ENCODE peak calls at places on chromosomes 2 and 18, in five cellular contexts. One of them, this sample, is unnamed.

GRCh38 chr2:159895258-159896209 is 97.5 kb upstream of the CD302 start:
- DNase-seq in upper lobe of left lung: no peak
- DNase-seq in HCT116: no peak
- DNase-seq in psoas muscle: no peak
- DNase-seq in suprapubic skin: no peak
- DNase-seq in this sample: no peak

GRCh38 chr2:85266424-85267041 is 61.3 kb downstream of the TGOLN2 start:
- DNase-seq in upper lobe of left lung: peak; percentile 68
- DNase-seq in HCT116: peak; percentile 42
- DNase-seq in psoas muscle: peak; percentile 86
- DNase-seq in suprapubic skin: no peak
- DNase-seq in this sample: peak; percentile 77

GRCh38 chr2:137952586-137953129 is 11.6 kb upstream of the HNMT start:
- DNase-seq in suprapubic skin: no peak
- DNase-seq in upper lobe of left lung: no peak
- DNase-seq in HCT116: no peak
- DNase-seq in psoas muscle: no peak
- DNase-seq in this sample: no peak

GRCh38 chr2:116718451-116718850 is 1096.0 kb upstream of the DDX18 start:
- DNase-seq in psoas muscle: no peak
- DNase-seq in suprapubic skin: no peak
- DNase-seq in upper lobe of left lung: no peak
- DNase-seq in HCT116: no peak
- DNase-seq in this sample: no peak

GRCh38 chr2:203869610-203870042 is 2.1 kb downstream of the CTLA4 start:
- DNase-seq in upper lobe of left lung: no peak
- DNase-seq in psoas muscle: no peak
- DNase-seq in HCT116: no peak
- DNase-seq in suprapubic skin: no peak
- DNase-seq in this sample: no peak

GRCh38 chr2:192162392-192163042 is 32.2 kb downstream of the TMEFF2 start:
- DNase-seq in HCT116: peak; percentile 50
- DNase-seq in psoas muscle: no peak
- DNase-seq in suprapubic skin: peak; percentile 69
- DNase-seq in upper lobe of left lung: peak; percentile 58
- DNase-seq in this sample: peak; percentile 38

GRCh38 chr2:74507926-74508520 is 528 bp upstream of the PCGF1 start:
- DNase-seq in psoas muscle: no peak
- DNase-seq in HCT116: no peak
- DNase-seq in upper lobe of left lung: peak; percentile 40
- DNase-seq in suprapubic skin: peak; percentile 82
- DNase-seq in this sample: no peak

GRCh38 chr2:41949091-41949490 is 98.7 kb upstream of the PKDCC start:
- DNase-seq in psoas muscle: no peak
- DNase-seq in suprapubic skin: no peak
- DNase-seq in HCT116: no peak
- DNase-seq in upper lobe of left lung: no peak
- DNase-seq in this sample: no peak

GRCh38 chr2:2934030-2934429 is 443.6 kb downstream of the EIPR1 start:
- DNase-seq in HCT116: no peak
- DNase-seq in suprapubic skin: no peak
- DNase-seq in upper lobe of left lung: no peak
- DNase-seq in psoas muscle: no peak
- DNase-seq in this sample: no peak

GRCh38 chr2:110735366-110735765 is 3.0 kb downstream of the ACOXL start:
- DNase-seq in psoas muscle: no peak
- DNase-seq in upper lobe of left lung: peak; percentile 82
- DNase-seq in HCT116: no peak
- DNase-seq in suprapubic skin: no peak
- DNase-seq in this sample: no peak

GRCh38 chr18:55236150-55236931 is 277.1 kb upstream of the CCDC68 start:
- DNase-seq in psoas muscle: no peak
- DNase-seq in upper lobe of left lung: no peak
- DNase-seq in suprapubic skin: no peak
- DNase-seq in HCT116: no peak
- DNase-seq in this sample: no peak

GRCh38 chr2:226057365-226057764 is 657.9 kb downstream of the NYAP2 start:
- DNase-seq in upper lobe of left lung: no peak
- DNase-seq in suprapubic skin: no peak
- DNase-seq in psoas muscle: no peak
- DNase-seq in HCT116: no peak
- DNase-seq in this sample: no peak

GRCh38 chr18:76821356-76821874 is 942 bp upstream of the ZNF236 start:
- DNase-seq in suprapubic skin: no peak
- DNase-seq in upper lobe of left lung: no peak
- DNase-seq in psoas muscle: no peak
- DNase-seq in HCT116: no peak
- DNase-seq in this sample: no peak

GRCh38 chr2:153105829-153106578 is 372.6 kb downstream of the RPRM start:
- DNase-seq in suprapubic skin: no peak
- DNase-seq in upper lobe of left lung: no peak
- DNase-seq in psoas muscle: no peak
- DNase-seq in HCT116: no peak
- DNase-seq in this sample: no peak

GRCh38 chr18:32362484-32362883 is 108.2 kb downstream of the GAREM1 start:
- DNase-seq in HCT116: no peak
- DNase-seq in upper lobe of left lung: no peak
- DNase-seq in suprapubic skin: no peak
- DNase-seq in psoas muscle: no peak
- DNase-seq in this sample: no peak

GRCh38 chr2:216855079-216855478 is 4.8 kb downstream of the TNP1 start:
- DNase-seq in HCT116: no peak
- DNase-seq in upper lobe of left lung: no peak
- DNase-seq in suprapubic skin: no peak
- DNase-seq in psoas muscle: no peak
- DNase-seq in this sample: no peak

GRCh38 chr2:164824865-164825264 is 16.8 kb downstream of the COBLL1 start:
- DNase-seq in suprapubic skin: no peak
- DNase-seq in psoas muscle: no peak
- DNase-seq in HCT116: no peak
- DNase-seq in upper lobe of left lung: no peak
- DNase-seq in this sample: no peak

GRCh38 chr2:102147935-102148334 is 5.4 kb downstream of the IL1R1 start:
- DNase-seq in suprapubic skin: no peak
- DNase-seq in upper lobe of left lung: no peak
- DNase-seq in HCT116: no peak
- DNase-seq in psoas muscle: no peak
- DNase-seq in this sample: no peak

GRCh38 chr2:240505946-240506345 is 51.8 kb downstream of the ANKMY1 start:
- DNase-seq in suprapubic skin: no peak
- DNase-seq in upper lobe of left lung: no peak
- DNase-seq in HCT116: no peak
- DNase-seq in psoas muscle: no peak
- DNase-seq in this sample: peak; percentile 3

GRCh38 chr2:164015328-164016123 is 279.7 kb upstream of the FIGN start:
- DNase-seq in suprapubic skin: no peak
- DNase-seq in upper lobe of left lung: no peak
- DNase-seq in HCT116: no peak
- DNase-seq in psoas muscle: no peak
- DNase-seq in this sample: no peak

GRCh38 chr2:149021761-149022160 is 16.7 kb upstream of the LYPD6B start:
- DNase-seq in HCT116: no peak
- DNase-seq in suprapubic skin: no peak
- DNase-seq in psoas muscle: no peak
- DNase-seq in upper lobe of left lung: no peak
- DNase-seq in this sample: no peak

GRCh38 chr2:15744820-15745219 is 153.2 kb downstream of the DDX1 start:
- DNase-seq in psoas muscle: no peak
- DNase-seq in suprapubic skin: no peak
- DNase-seq in HCT116: no peak
- DNase-seq in upper lobe of left lung: no peak
- DNase-seq in this sample: no peak

GRCh38 chr2:105378276-105378840 is 20.5 kb downstream of the FHL2 start:
- DNase-seq in suprapubic skin: peak; percentile 27
- DNase-seq in upper lobe of left lung: no peak
- DNase-seq in psoas muscle: no peak
- DNase-seq in HCT116: no peak
- DNase-seq in this sample: no peak

GRCh38 chr18:49778826-49779465 is 34.4 kb downstream of the ACAA2 start:
- DNase-seq in psoas muscle: no peak
- DNase-seq in upper lobe of left lung: no peak
- DNase-seq in HCT116: no peak
- DNase-seq in suprapubic skin: no peak
- DNase-seq in this sample: no peak

GRCh38 chr2:161990741-161991140 is 83.3 kb downstream of the DPP4 start:
- DNase-seq in suprapubic skin: no peak
- DNase-seq in HCT116: peak; percentile 53
- DNase-seq in upper lobe of left lung: no peak
- DNase-seq in psoas muscle: no peak
- DNase-seq in this sample: no peak

DNA sequence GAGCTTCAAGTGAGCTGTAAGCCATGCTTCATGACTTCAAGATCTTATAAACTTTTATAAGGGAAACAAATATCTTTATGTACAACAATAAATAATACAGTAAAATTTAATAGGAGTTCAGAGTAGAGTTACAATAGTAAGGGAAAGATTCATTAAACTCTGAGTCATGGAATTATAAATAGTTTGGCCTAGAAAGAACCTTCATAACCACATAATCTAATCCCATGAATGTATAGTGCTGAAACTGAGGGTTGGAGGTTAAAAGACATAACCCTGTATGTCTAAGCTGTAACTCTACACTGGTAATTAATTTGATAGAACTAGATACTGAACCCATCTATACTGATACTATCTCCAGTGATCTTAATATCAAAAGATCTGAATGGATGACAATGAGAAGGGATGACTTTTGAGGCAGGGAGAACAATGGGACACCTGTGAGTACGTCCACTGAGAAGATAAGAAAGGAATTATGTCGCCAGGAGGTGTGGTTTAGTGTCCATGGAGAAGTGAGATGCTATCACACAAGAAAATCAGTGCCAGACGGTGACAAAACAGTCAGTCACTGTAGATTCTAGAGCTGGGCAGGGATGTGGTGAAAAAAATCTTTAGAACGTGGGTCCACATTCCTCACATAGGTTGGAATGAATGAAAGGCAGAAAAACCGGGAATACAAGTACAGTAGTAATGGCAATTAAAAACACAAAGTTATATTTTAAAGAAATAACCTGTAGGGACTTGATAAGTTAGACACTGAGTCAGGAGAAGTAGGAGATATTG is 1.1 kb downstream of the IL1F10 start:
- DNase-seq in psoas muscle: no peak
- DNase-seq in upper lobe of left lung: no peak
- DNase-seq in HCT116: no peak
- DNase-seq in suprapubic skin: no peak
- DNase-seq in this sample: no peak
- H3K4me1 ChIP-seq in psoas muscle: no peaks in the 10 kb centered on the region
- H3K4me1 ChIP-seq in upper lobe of left lung: no peaks in the 10 kb centered on the region
- H3K4me1 ChIP-seq in HCT116: peaks cover 6% of the 10 kb centered on the region
- H3K4me1 ChIP-seq in suprapubic skin: peaks cover 5% of the 10 kb centered on the region
- H3K4me1 ChIP-seq in this sample: no peaks in the 10 kb centered on the region

GRCh38 chr18:13051159-13051558 is 60.0 kb downstream of the CEP192 start:
- DNase-seq in psoas muscle: no peak
- DNase-seq in suprapubic skin: no peak
- DNase-seq in upper lobe of left lung: no peak
- DNase-seq in HCT116: no peak
- DNase-seq in this sample: no peak
- H3K27ac ChIP-seq in psoas muscle: no peak overlapping the region
- H3K27ac ChIP-seq in suprapubic skin: no peak overlapping the region
- H3K27ac ChIP-seq in upper lobe of left lung: no peak overlapping the region
- H3K27ac ChIP-seq in HCT116: no peak overlapping the region
- H3K27ac ChIP-seq in this sample: no peak overlapping the region

DNA sequence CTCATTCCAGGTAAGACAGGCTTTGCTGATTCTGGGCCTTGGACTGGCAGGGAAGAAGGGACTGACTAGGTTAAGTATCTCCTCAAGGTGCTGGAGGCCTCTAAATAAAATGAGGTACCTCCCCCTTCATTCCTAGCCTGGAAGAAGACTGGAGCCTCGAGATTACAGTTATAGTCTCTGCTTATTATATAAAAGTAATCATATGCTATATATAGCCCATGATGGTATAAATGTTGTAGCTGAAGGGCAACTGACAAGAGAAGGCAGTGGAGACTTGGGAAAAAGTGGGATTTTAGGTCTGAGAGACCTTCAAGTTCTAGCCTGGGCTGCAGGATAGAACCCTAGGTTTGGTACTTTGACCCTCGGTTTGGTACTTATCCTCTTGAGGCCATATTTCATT is 248.3 kb downstream of the PLCL1 start:
- DNase-seq in upper lobe of left lung: no peak
- DNase-seq in suprapubic skin: no peak
- DNase-seq in HCT116: no peak
- DNase-seq in psoas muscle: no peak
- DNase-seq in this sample: no peak
- H3K36me3 ChIP-seq in upper lobe of left lung: no peaks in the 10 kb centered on the region
- H3K36me3 ChIP-seq in suprapubic skin: no peaks in the 10 kb centered on the region
- H3K36me3 ChIP-seq in HCT116: no peaks in the 10 kb centered on the region
- H3K36me3 ChIP-seq in psoas muscle: no peaks in the 10 kb centered on the region
- H3K36me3 ChIP-seq in this sample: no peaks in the 10 kb centered on the region

GRCh38 chr2:218391202-218391601 is 8.5 kb upstream of the CTDSP1 start:
- DNase-seq in suprapubic skin: no peak
- DNase-seq in HCT116: no peak
- DNase-seq in upper lobe of left lung: no peak
- DNase-seq in psoas muscle: no peak
- DNase-seq in this sample: no peak

GRCh38 chr2:218387369-218388194 is 5.5 kb downstream of the SLC11A1 start:
- DNase-seq in upper lobe of left lung: peak; percentile 62
- DNase-seq in suprapubic skin: peak; percentile 70
- DNase-seq in HCT116: no peak
- DNase-seq in psoas muscle: peak; percentile 72
- DNase-seq in this sample: peak; percentile 73

GRCh38 chr2:218386505-218387368 is 4.7 kb downstream of the SLC11A1 start:
- DNase-seq in HCT116: no peak
- DNase-seq in upper lobe of left lung: no peak
- DNase-seq in psoas muscle: no peak
- DNase-seq in suprapubic skin: no peak
- DNase-seq in this sample: no peak

GRCh38 chr2:218392459-218392858 is 7.2 kb upstream of the CTDSP1 start:
- DNase-seq in suprapubic skin: no peak
- DNase-seq in HCT116: no peak
- DNase-seq in upper lobe of left lung: no peak
- DNase-seq in psoas muscle: no peak
- DNase-seq in this sample: no peak

DNA sequence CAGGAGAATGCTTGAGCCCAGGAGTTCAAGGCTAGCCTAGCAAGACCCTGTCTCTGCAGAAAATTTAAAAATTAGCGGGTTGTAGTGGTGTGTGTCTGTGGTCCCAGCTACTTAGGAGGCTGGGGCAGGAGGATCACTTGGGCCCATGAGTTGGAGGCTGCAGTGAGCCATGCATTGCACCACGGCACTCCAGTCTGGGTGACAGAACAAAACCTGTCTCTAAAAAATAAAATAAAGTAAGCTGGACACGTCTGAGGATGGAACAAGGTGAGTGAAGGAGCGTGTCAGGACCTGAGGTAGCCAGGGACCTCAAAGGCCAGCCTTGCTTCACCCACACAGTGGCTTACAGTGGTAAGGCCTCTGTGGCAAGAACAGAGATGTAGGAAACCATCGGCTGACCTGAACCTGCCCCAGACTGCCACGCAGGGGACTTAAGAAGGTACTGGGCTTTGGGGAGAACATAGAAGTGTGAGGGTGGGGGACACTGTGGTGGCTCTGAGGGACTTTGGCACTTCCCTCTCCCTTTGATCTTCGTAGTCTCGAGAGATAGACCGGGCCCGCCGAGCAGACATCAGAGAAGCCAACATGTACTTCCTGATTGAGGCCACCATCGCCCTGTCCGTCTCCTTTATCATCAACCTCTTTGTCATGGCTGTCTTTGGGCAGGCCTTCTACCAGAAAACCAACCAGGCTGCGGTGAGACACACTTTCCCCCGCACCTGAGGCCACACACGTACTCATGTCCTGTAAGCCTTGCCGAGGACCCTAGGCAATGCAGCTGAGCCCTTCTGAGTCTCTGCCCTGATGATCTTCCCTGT is 7.5 kb downstream of the SLC11A1 start:
- DNase-seq in HCT116: no peak
- DNase-seq in upper lobe of left lung: no peak
- DNase-seq in psoas muscle: no peak
- DNase-seq in suprapubic skin: no peak
- DNase-seq in this sample: no peak
- H3K4me1 ChIP-seq in HCT116: peaks cover 10% of the 10 kb centered on the region
- H3K4me1 ChIP-seq in upper lobe of left lung: peaks cover 23% of the 10 kb centered on the region
- H3K4me1 ChIP-seq in psoas muscle: no peaks in the 10 kb centered on the region
- H3K4me1 ChIP-seq in suprapubic skin: peaks cover 11% of the 10 kb centered on the region
- H3K4me1 ChIP-seq in this sample: no peaks in the 10 kb centered on the region

This sample was measured in pancreas.